ENCODE peak calls at places on chromosome 15, in nine cellular contexts. J, C, S, M, E, Q, N, Y and P are unnamed samples.

GRCh38 chr15:63210151-63211051 is 21.0 kb downstream of the RAB8B start:
- DNase-seq in E (no peak), M (no peak), S (no peak), N (no peak), Y (no peak), Q (no peak), J (peak; percentile 49), C (no peak), P (no peak)

GRCh38 chr15:100372695-100373036 is 30.9 kb upstream of the ADAMTS17 start:
- DNase-seq in J (no peak), Q (no peak), S (no peak), E (no peak), Y (no peak), C (no peak), M (peak; percentile 18), N (no peak), P (no peak)

GRCh38 chr15:51647128-51647562 is 24.6 kb upstream of the DMXL2 start:
- DNase-seq in N (no peak), S (peak; percentile 79), Q (no peak), Y (peak; percentile 69), C (peak; percentile 78), M (no peak), E (peak; percentile 65), J (peak; percentile 9), P (peak; percentile 75)

GRCh38 chr15:90165659-90166489 is 35.3 kb upstream of the SEMA4B start:
- DNase-seq in S (peak; percentile 100), Y (peak; percentile 82), J (peak; percentile 79), C (peak; percentile 92), E (peak; percentile 87), Q (peak; percentile 89), M (peak; percentile 94), N (peak; percentile 97), P (peak; percentile 100)

GRCh38 chr15:89333011-89333860 is 1.4 kb downstream of the POLG start:
- DNase-seq in Y (peak; percentile 61), J (no peak), S (no peak), Q (no peak), E (no peak), N (no peak), M (peak; percentile 44), C (peak; percentile 63), P (no peak)

GRCh38 chr15:66290518-66290917 is 2.9 kb upstream of the DIS3L start:
- DNase-seq in J (no peak), Q (no peak), S (peak; percentile 8), Y (no peak), C (no peak), M (no peak), E (no peak), N (no peak), P (peak; percentile 10)

GRCh38 chr15:95252404-95252803 is 1021.0 kb downstream of the MCTP2 start:
- DNase-seq in Q (no peak), S (peak; percentile 45), Y (no peak), M (no peak), E (no peak), C (no peak), N (no peak), J (no peak), P (peak; percentile 73)

GRCh38 chr15:90001062-90001682 is at the start of gene ZNF710:
- DNase-seq in N (peak; percentile 85), C (peak; percentile 80), Y (peak; percentile 83), J (peak; percentile 84), E (peak; percentile 50), S (peak; percentile 56), Q (no peak), M (peak; percentile 96), P (peak; percentile 30)

GRCh38 chr15:67087507-67088172 is 22.2 kb downstream of the SMAD3 start:
- DNase-seq in N (no peak), S (no peak), Q (no peak), E (no peak), C (no peak), J (no peak), Y (no peak), M (no peak), P (no peak)

GRCh38 chr15:73079570-73079969 is 27.3 kb downstream of the NEO1 start:
- DNase-seq in N (no peak), M (no peak), S (no peak), C (no peak), Y (no peak), J (peak; percentile 87), Q (no peak), E (no peak), P (no peak)

GRCh38 chr15:85625856-85626255 is 168.9 kb downstream of the KLHL25 start:
- DNase-seq in N (no peak), S (peak; percentile 59), Y (no peak), E (no peak), M (no peak), C (no peak), J (no peak), Q (no peak), P (peak; percentile 70)

GRCh38 chr15:28885630-28886430 is at the start of gene APBA2:
- DNase-seq in E (no peak), Y (no peak), Q (no peak), S (peak; percentile 23), N (peak; percentile 73), M (peak; percentile 92), C (no peak), J (peak; percentile 58), P (no peak)

GRCh38 chr15:90561344-90562244 is 31.9 kb downstream of the CRTC3 start:
- DNase-seq in C (no peak), Q (no peak), J (no peak), M (no peak), Y (no peak), E (no peak), S (no peak), N (no peak), P (no peak)

GRCh38 chr15:87752250-87752951 is 504.1 kb downstream of the NTRK3 start:
- DNase-seq in Y (no peak), S (peak; percentile 84), Q (no peak), C (no peak), E (no peak), N (no peak), M (peak; percentile 91), J (peak; percentile 74), P (peak; percentile 64)

GRCh38 chr15:69794643-69795461 is 302.9 kb downstream of the TLE3 start:
- DNase-seq in E (no peak), M (peak; percentile 92), N (peak; percentile 81), S (peak; percentile 53), Q (no peak), C (peak; percentile 89), J (no peak), Y (peak; percentile 78), P (peak; percentile 32)

GRCh38 chr15:23823508-23823907 is 136.4 kb upstream of the NDN start:
- DNase-seq in J (no peak), E (no peak), Q (no peak), N (no peak), Y (no peak), M (no peak), S (no peak), C (no peak), P (no peak)

GRCh38 chr15:50506121-50506520 is 40.3 kb downstream of the USP50 start:
- DNase-seq in S (no peak), N (no peak), M (no peak), Q (no peak), J (no peak), E (no peak), C (no peak), Y (no peak), P (no peak)

GRCh38 chr15:72782993-72783562 is 480 bp downstream of the ADPGK start:
- DNase-seq in S (peak; percentile 41), J (no peak), C (no peak), N (no peak), E (peak; percentile 71), Q (peak; percentile 52), M (peak; percentile 64), Y (peak; percentile 76), P (peak; percentile 25)

GRCh38 chr15:61275451-61275850 is 46.3 kb upstream of the RORA start:
- DNase-seq in S (no peak), M (no peak), Y (no peak), Q (no peak), N (no peak), E (no peak), J (no peak), C (no peak), P (no peak)

GRCh38 chr15:61281328-61281727 is 52.2 kb upstream of the RORA start:
- DNase-seq in Q (no peak), E (no peak), C (no peak), S (no peak), Y (no peak), N (no peak), M (no peak), J (no peak), P (no peak)

DNA sequence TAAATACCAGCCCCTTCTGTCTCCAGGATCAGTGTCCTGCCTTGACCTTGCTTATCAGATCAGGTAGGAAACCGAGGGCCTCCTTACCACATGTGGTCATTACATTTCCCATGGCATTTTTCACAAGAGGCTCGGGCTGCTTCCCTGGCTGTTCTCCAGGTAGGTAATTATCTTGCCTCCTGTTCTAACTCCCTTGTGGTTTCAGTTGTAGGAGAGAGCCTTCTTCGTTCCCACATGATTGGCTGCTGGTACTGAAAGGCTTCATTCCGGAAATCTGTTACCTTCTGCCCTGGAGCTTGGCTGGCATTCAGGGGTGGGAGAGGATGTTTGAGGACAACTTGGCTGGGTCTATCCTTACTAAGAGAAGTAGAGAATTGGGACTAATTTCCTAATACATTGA is 46.8 kb upstream of the RORA start:
- DNase-seq in E (no peak), Y (no peak), Q (no peak), M (no peak), J (peak; percentile 4), N (no peak), S (peak; percentile 28), C (no peak), P (no peak)
- H3K36me3 ChIP-seq in E (no peaks in the 10 kb centered on the region), Y (no peaks in the 10 kb centered on the region), Q (no peaks in the 10 kb centered on the region), M (no peaks in the 10 kb centered on the region), J (no peaks in the 10 kb centered on the region), N (no peaks in the 10 kb centered on the region), S (no peaks in the 10 kb centered on the region), C (no peaks in the 10 kb centered on the region), P (no peaks in the 10 kb centered on the region)

GRCh38 chr15:92683511-92683834 is 27.9 kb upstream of the FAM174B start:
- DNase-seq in S (no peak), E (no peak), N (no peak), C (no peak), Q (no peak), M (no peak), Y (peak; percentile 75), J (no peak), P (peak; percentile 11)
- TF ChIP-seq CTCF in S (no peak), E (peak; percentile 42), N (peak; percentile 24), C (peak; percentile 37), Q (peak; percentile 67), M (peak; percentile 32), Y (peak; percentile 50), J (peak; percentile 31), P (peak; percentile 60)

DNA sequence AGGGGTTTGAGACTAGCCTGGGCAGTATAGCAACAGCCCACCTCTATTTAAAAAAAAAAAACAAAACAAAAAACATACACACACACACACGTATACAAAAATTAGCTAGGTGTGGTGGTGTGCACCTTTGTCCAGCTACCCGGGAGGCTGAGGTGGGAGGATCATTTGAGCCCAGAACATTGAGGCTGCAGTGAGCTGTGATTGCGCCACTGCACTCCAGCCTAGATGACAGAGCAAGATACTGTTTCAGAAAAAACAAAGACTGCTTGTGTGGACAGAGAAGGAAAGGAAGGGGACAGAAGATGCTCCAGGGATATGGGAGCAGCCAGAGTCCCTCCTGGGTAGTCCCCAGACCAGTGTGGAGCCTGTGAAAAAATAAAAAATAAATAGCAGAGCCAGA is 12.9 kb downstream of the TYRO3 start:
- DNase-seq in S (no peak), Q (no peak), N (no peak), Y (no peak), J (no peak), C (no peak), M (no peak), E (no peak), P (no peak)
- H3K36me3 ChIP-seq in S (no peaks in the 10 kb centered on the region), Q (no peaks in the 10 kb centered on the region), N (no peaks in the 10 kb centered on the region), Y (peaks cover 5% of the 10 kb centered on the region), J (no peaks in the 10 kb centered on the region), C (peaks cover 10% of the 10 kb centered on the region), M (no peaks in the 10 kb centered on the region), E (peaks cover 39% of the 10 kb centered on the region), P (peaks cover 1% of the 10 kb centered on the region)

GRCh38 chr15:39887832-39888231 is 32.2 kb downstream of the GPR176 start:
- DNase-seq in M (peak; percentile 62), S (peak; percentile 65), Y (no peak), E (no peak), Q (no peak), N (no peak), J (peak; percentile 65), C (no peak), P (peak; percentile 58)
- TF ChIP-seq CTCF in M (peak; percentile 47), S (peak; percentile 20), Y (peak; percentile 25), E (peak; percentile 40), Q (no peak), N (peak; percentile 24), J (peak; percentile 55), C (peak; percentile 23), P (peak; percentile 54)